ENCODE peak calls at places on chromosomes 16 and 17, in five cellular contexts. V, L, E, H and B are unnamed samples. For H3K4me1, the result is how much of the 10 kb centered on the place peaks cover.

GRCh38 chr17:46026045-46026814 is 27.2 kb downstream of the STH start:
- DNase-seq in V (no peak), H (no peak), E (no peak), L (no peak), B (no peak)

GRCh38 chr16:23960081-23960499 is 124.3 kb downstream of the PRKCB start:
- DNase-seq in E (no peak), V (no peak), H (no peak), L (no peak), B (no peak)

GRCh38 chr16:8511464-8511863 is 78.8 kb downstream of the TMEM114 start:
- DNase-seq in H (no peak), V (no peak), E (no peak), L (no peak), B (no peak)

GRCh38 chr16:87254271-87254670 is 62.9 kb downstream of the C16orf95 start:
- DNase-seq in H (no peak), V (no peak), L (no peak), E (no peak), B (no peak)

GRCh38 chr17:79707931-79708891 is 22.5 kb upstream of the ENPP7 start:
- DNase-seq in E (peak), V (no peak), H (no peak), L (peak), B (peak)

GRCh38 chr17:75271233-75271954 is 363 bp upstream of the MIF4GD start:
- DNase-seq in L (peak), H (peak), V (no peak), E (peak), B (peak)

GRCh38 chr17:43377056-43377810 is 21.6 kb upstream of the ARL4D start:
- DNase-seq in V (no peak), E (no peak), L (no peak), H (no peak), B (no peak)

GRCh38 chr16:78317871-78318270 is 218.4 kb downstream of the WWOX start:
- DNase-seq in H (no peak), L (no peak), E (no peak), V (no peak), B (no peak)

GRCh38 chr17:73396429-73397277 is 84.9 kb upstream of the CDC42EP4 start:
- DNase-seq in E (no peak), H (no peak), V (no peak), L (no peak), B (no peak)

GRCh38 chr16:11562941-11563340 is 23.8 kb downstream of the LITAF start:
- DNase-seq in E (no peak), L (no peak), H (no peak), V (no peak), B (no peak)

GRCh38 chr16:63742150-63742549 is 1379.7 kb downstream of the CDH11 start:
- DNase-seq in L (no peak), E (no peak), H (no peak), V (no peak), B (no peak)

GRCh38 chr16:89374393-89374948 is 115.9 kb downstream of the ANKRD11 start:
- DNase-seq in L (no peak), E (no peak), V (no peak), H (no peak), B (no peak)

GRCh38 chr16:19696312-19696711 is 21.7 kb downstream of the KNOP1 start:
- DNase-seq in L (peak), V (no peak), H (peak), E (no peak), B (no peak)

GRCh38 chr17:2190014-2190413 is 113.6 kb downstream of the SMG6 start:
- DNase-seq in H (no peak), E (no peak), V (no peak), L (peak), B (no peak)

GRCh38 chr17:78379134-78379497 is 667 bp downstream of the PGS1 start:
- DNase-seq in V (no peak), E (no peak), H (no peak), L (peak), B (no peak)

GRCh38 chr17:31524926-31525800 is 133.7 kb downstream of the RAB11FIP4 start:
- DNase-seq in V (peak), L (peak), E (peak), H (peak), B (peak)

GRCh38 chr16:19771040-19771439 is 53.0 kb downstream of the IQCK start:
- DNase-seq in V (no peak), E (no peak), H (no peak), L (no peak), B (no peak)

GRCh38 chr16:30006095-30006473 is 4.7 kb downstream of the DOC2A start:
- DNase-seq in H (no peak), L (no peak), V (no peak), E (no peak), B (no peak)

GRCh38 chr16:6362321-6362720 is 970.3 kb upstream of the RBFOX1 start:
- DNase-seq in E (no peak), H (no peak), V (no peak), L (no peak), B (no peak)

GRCh38 chr17:82794781-82795505 is 43.1 kb downstream of the TBCD start:
- DNase-seq in E (no peak), H (no peak), L (peak), V (no peak), B (no peak)

GRCh38 chr17:83133302-83134121 is 54.1 kb downstream of the METRNL start:
- DNase-seq in E (no peak), V (no peak), H (no peak), L (no peak), B (no peak)

GRCh38 chr17:64496348-64496785 is 487 bp downstream of the POLG2 start:
- DNase-seq in H (no peak), V (no peak), L (no peak), E (no peak), B (no peak)
- H3K4me1 ChIP-seq in H (half or more), V (half or more), L (under half), E (under half), B (under half)

GRCh38 chr17:29621751-29622194 is 939 bp downstream of the CORO6 start:
- DNase-seq in L (peak), E (no peak), H (no peak), V (no peak), B (no peak)
- H3K4me1 ChIP-seq in L (half or more), E (under half), H (under half), V (half or more), B (under half)

GRCh38 chr17:40168262-40168832 is 8.9 kb upstream of the RAPGEFL1 start:
- DNase-seq in L (peak), H (no peak), V (no peak), E (no peak), B (peak)

GRCh38 chr17:40173091-40173777 is 4.0 kb upstream of the RAPGEFL1 start:
- DNase-seq in H (no peak), L (no peak), V (no peak), E (no peak), B (no peak)

GRCh38 chr17:40173778-40174135 is 3.5 kb upstream of the RAPGEFL1 start:
- DNase-seq in E (no peak), L (no peak), V (no peak), H (peak), B (no peak)

DNA sequence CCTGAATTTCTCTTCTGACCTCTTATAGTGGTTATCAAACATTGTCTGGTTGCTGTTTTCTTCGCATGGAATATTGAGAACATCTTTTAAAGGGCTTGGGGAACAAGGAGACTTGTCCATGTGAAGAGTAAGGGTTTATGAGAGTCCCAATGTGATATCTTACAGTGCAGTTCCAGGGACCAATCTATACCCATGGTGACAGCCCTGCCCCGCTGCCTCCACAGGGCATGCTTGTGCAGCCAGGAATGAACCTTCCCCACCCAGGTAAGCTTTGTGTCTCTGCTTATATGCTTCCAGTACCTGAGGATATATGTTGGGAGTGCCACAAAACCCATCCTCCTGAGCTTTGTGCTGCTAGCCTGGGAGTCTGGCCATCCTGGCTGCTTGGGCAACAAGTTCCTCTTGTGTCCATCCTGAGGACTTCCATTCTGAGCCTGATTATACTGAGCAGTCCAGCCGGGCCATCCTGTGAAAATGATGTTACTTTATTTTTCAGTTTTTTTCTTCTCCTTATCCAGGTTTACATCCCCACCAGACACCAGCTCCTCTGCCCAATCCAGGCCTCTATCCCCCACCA is 9.5 kb upstream of the RAPGEFL1 start:
- DNase-seq in E (no peak), H (peak), V (no peak), L (no peak), B (no peak)
- H3K4me1 ChIP-seq in E (under half), H (under half), V (under half), L (under half), B (under half)

GRCh38 chr16:68247400-68247799 is 2.2 kb downstream of the PLA2G15 start:
- DNase-seq in E (no peak), L (no peak), H (peak), V (no peak), B (no peak)

GRCh38 chr16:68249361-68249760 is 4.2 kb downstream of the PLA2G15 start:
- DNase-seq in H (no peak), L (no peak), V (no peak), E (no peak), B (no peak)

GRCh38 chr16:68246671-68247070 is 1.5 kb downstream of the PLA2G15 start:
- DNase-seq in V (no peak), H (no peak), E (no peak), L (no peak), B (no peak)

GRCh38 chr16:68246121-68246520 is 948 bp downstream of the PLA2G15 start:
- DNase-seq in H (no peak), E (no peak), V (no peak), L (no peak), B (no peak)

DNA sequence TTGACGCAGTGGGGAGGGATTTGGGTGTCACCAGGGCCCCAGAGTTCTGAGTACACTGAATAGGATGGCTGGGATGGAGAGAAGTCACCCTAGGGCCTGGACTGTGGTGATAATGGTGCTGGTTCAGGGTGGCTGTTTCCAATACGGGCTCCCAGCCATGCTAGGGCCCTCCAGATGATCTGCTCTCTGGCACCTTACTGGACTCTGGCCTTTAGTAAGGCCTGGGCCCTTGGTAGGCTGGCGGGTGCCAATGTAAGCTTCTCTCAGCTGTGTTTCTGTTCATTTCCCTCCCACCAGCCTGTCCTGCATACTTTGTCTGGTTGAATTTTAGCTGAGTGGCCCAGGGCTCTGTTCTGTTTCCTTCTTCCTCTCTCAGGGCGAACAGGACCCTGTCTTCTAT is 2.8 kb downstream of the PLA2G15 start:
- DNase-seq in V (no peak), H (no peak), E (no peak), L (no peak), B (no peak)
- H3K4me1 ChIP-seq in V (under half), H (under half), E (under half), L (under half), B (under half)

GRCh38 chr17:47902039-47902744 is 6.2 kb downstream of the SP2 start:
- DNase-seq in L (no peak), E (no peak), V (no peak), H (no peak), B (no peak)
- H3K4me1 ChIP-seq in L (half or more), E (under half), V (under half), H (half or more), B (under half)

GRCh38 chr16:1059310-1059709 is 13.2 kb upstream of the SSTR5 start:
- DNase-seq in E (no peak), L (no peak), H (no peak), V (no peak), B (no peak)
- H3K4me1 ChIP-seq in E (under half), L (under half), H (under half), V (under half), B (under half)

GRCh38 chr16:1613728-1614225 is 1.6 kb downstream of the CRAMP1 start:
- DNase-seq in E (peak), L (peak), V (no peak), H (no peak), B (peak)
- H3K4me1 ChIP-seq in E (under half), L (under half), V (under half), H (half or more), B (under half)